ENCODE peak calls at places on chromosomes 12 and 14, in ten cellular contexts. V is cardiac muscle cell; L is prostate gland; Q is colonic mucosa; J is testis; P is CD8-positive, alpha-beta memory T cell; B is fibroblast of lung; N is kidney; C is body of pancreas; D is HepG2. Z is an unnamed sample. For H3K36me3 and H3K9me3, the result is how much of the 10 kb centered on the place peaks cover.

GRCh38 chr14:53946404-53947400 is 9.9 kb downstream of the BMP4 start:
- DNase-seq in Q (no peak), B (no peak), V (no peak), J (no peak), D (no peak), L (no peak), C (no peak), P (no peak), N (peak), Z (no peak)

GRCh38 chr14:70660967-70661871 is 19.5 kb downstream of the TTC9 start:
- DNase-seq in P (peak), V (no peak), Q (peak), B (no peak), D (no peak), N (no peak), L (peak), J (no peak), C (peak), Z (peak)

GRCh38 chr14:38430522-38430921 is 174.6 kb upstream of the CLEC14A start:
- DNase-seq in N (no peak), V (no peak), L (no peak), Q (no peak), C (no peak), J (no peak), B (no peak), P (no peak), D (no peak), Z (no peak)

GRCh38 chr12:47554046-47554653 is 151.7 kb downstream of the RPAP3 start:
- DNase-seq in V (no peak), J (no peak), Q (no peak), D (no peak), N (no peak), P (no peak), B (peak), L (no peak), C (no peak), Z (no peak)

GRCh38 chr14:30994681-30995620 is 30.5 kb upstream of the AP4S1 start:
- DNase-seq in Q (no peak), J (no peak), V (peak), D (no peak), C (no peak), B (peak), L (no peak), N (no peak), P (no peak), Z (no peak)

GRCh38 chr14:20632448-20632830 is 9.1 kb downstream of the OR6S1 start:
- DNase-seq in D (no peak), J (no peak), N (no peak), B (no peak), Q (no peak), C (no peak), L (no peak), P (no peak), V (no peak), Z (no peak)

GRCh38 chr14:64800000-64800399 is 79.7 kb downstream of the SPTB start:
- DNase-seq in C (peak), N (peak), D (peak), B (peak), P (no peak), V (peak), J (peak), Q (peak), L (no peak), Z (no peak)

GRCh38 chr12:25800101-25800500 is 158.4 kb upstream of the RASSF8 start:
- DNase-seq in D (no peak), L (no peak), P (no peak), Q (no peak), N (no peak), B (peak), J (no peak), V (peak), C (no peak), Z (no peak)

GRCh38 chr12:110957652-110958051 is 37.3 kb upstream of the MYL2 start:
- DNase-seq in D (no peak), V (no peak), P (no peak), J (peak), Q (no peak), L (no peak), B (no peak), N (no peak), C (no peak), Z (no peak)

GRCh38 chr12:42143401-42144173 is 1.1 kb downstream of the GXYLT1 start:
- DNase-seq in P (no peak), B (peak), J (no peak), D (no peak), L (peak), N (no peak), C (no peak), V (peak), Q (no peak), Z (no peak)

GRCh38 chr12:90987520-90987919 is 17.3 kb downstream of the EPYC start:
- DNase-seq in J (no peak), V (no peak), D (no peak), N (no peak), P (no peak), C (no peak), B (no peak), Q (no peak), L (no peak), Z (no peak)

GRCh38 chr14:91330846-91331245 is 86.3 kb upstream of the GPR68 start:
- DNase-seq in D (no peak), C (no peak), V (no peak), L (no peak), B (no peak), J (no peak), P (no peak), Q (no peak), N (peak), Z (no peak)

GRCh38 chr14:64702493-64703392 is 1.5 kb upstream of the PLEKHG3 start:
- DNase-seq in C (peak), J (no peak), V (no peak), D (no peak), Q (peak), P (no peak), L (peak), B (no peak), N (peak), Z (peak)

GRCh38 chr14:84064756-84065155 is 1465.2 kb upstream of the FLRT2 start:
- DNase-seq in D (no peak), N (no peak), C (no peak), L (no peak), Q (no peak), V (no peak), P (no peak), J (no peak), B (no peak), Z (no peak)

GRCh38 chr12:62832027-62832426 is 102.9 kb downstream of the PPM1H start:
- DNase-seq in J (no peak), P (no peak), C (no peak), D (no peak), Q (no peak), B (no peak), N (no peak), L (no peak), V (no peak), Z (no peak)

GRCh38 chr12:124636138-124636968 is 68.9 kb upstream of the NCOR2 start:
- DNase-seq in D (no peak), V (peak), N (no peak), C (no peak), P (no peak), Q (peak), B (peak), J (no peak), L (no peak), Z (no peak)

GRCh38 chr14:103688441-103688840 is 26.8 kb downstream of the XRCC3 start:
- DNase-seq in C (no peak), V (no peak), Q (no peak), P (no peak), B (no peak), L (no peak), D (no peak), J (no peak), N (no peak), Z (no peak)

GRCh38 chr14:46322076-46322475 is 329.5 kb downstream of the RPL10L start:
- DNase-seq in B (no peak), C (no peak), L (no peak), D (no peak), N (no peak), P (no peak), J (no peak), V (no peak), Q (no peak), Z (no peak)

GRCh38 chr14:67744057-67744456 is 42.4 kb downstream of the RDH12 start:
- DNase-seq in L (no peak), J (no peak), C (no peak), N (no peak), P (no peak), D (no peak), Q (no peak), V (no peak), B (no peak), Z (no peak)

GRCh38 chr14:58749066-58749669 is 111.4 kb downstream of the DACT1 start:
- DNase-seq in D (peak), Q (peak), V (peak), C (peak), P (no peak), L (peak), B (peak), J (no peak), N (no peak), Z (no peak)
- H3K4me3 ChIP-seq in D (no peak), Q (no peak), V (no peak), C (no peak), P (peak), L (no peak), B (no peak), J (no peak), N (no peak), Z (no peak)

GRCh38 chr12:57154804-57155434 is 7.5 kb upstream of the LRP1-AS start:
- DNase-seq in Q (no peak), N (no peak), C (no peak), B (no peak), P (no peak), V (no peak), D (peak), L (no peak), J (no peak), Z (no peak)
- H3K36me3 ChIP-seq in Q (under half), N (under half), C (under half), B (half or more), P (under half), V (under half), D (half or more), L (under half), J (under half), Z (under half)

DNA sequence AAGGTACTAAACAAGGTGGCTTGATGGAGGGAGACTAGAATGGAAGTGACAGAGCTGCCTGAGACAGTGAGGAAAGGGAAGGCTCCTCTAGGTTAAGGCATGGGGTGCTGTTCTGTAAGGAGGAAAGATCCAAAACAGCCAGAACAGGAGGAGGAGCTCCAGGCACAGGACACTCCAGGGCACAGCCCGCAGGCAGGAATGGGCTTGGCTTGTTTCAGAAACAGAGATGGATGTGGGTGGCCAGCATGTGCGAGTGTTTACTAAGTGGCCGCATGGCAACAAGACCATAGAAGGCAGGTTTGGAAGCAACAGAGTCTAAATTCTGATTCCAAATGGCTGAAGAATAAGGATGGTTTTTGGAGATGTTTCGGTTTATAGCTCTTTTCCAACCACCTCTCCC is 889.1 kb downstream of the AACS start:
- DNase-seq in D (no peak), C (no peak), B (no peak), P (no peak), V (no peak), Q (no peak), L (no peak), J (no peak), N (no peak), Z (no peak)
- H3K9me3 ChIP-seq in D (half or more), C (under half), B (under half), P (under half), V (under half), Q (under half), L (under half), J (under half), N (under half), Z (under half)

DNA sequence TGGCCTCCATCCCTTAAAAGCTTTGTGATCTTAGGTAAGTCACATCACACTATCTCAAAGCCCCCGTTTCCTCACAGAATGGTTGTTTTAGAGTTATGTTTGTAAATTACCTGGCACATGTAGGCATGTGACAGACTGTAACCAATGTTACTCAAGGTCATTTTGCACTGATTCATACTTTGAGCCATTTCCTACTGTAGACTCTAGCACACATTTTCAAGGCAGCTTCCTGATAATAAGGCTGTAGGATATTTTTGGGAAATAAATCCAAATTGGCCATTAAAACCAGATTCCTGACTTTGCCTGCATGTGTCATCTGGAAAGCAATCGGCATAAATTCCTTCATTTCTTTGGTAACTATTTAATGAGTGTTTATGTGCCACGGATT is 2.2 kb upstream of the RAB35 start:
- DNase-seq in C (no peak), J (no peak), P (no peak), V (no peak), B (peak), D (peak), Q (no peak), N (no peak), L (no peak), Z (no peak)
- H3K4me3 ChIP-seq in C (no peak), J (no peak), P (no peak), V (no peak), B (peak), D (no peak), Q (no peak), N (peak), L (no peak), Z (no peak)

GRCh38 chr12:76065917-76066316 is 18.6 kb downstream of the NAP1L1 start:
- DNase-seq in N (no peak), D (no peak), B (no peak), Q (no peak), J (no peak), V (no peak), C (no peak), L (no peak), P (no peak), Z (no peak)
- H3K36me3 ChIP-seq in N (under half), D (half or more), B (under half), Q (under half), J (under half), V (under half), C (under half), L (under half), P (under half), Z (under half)

Z was measured in effector memory CD4-positive, alpha-beta T cell.